ENCODE peak calls at places on chromosomes 6 and 20, in seven cellular contexts. L is ACHN, K is mucosa of gallbladder, O is GM23248, F is NAMALWA, A is NCI-H748 treated with DMSO at 0.1 percent for 48 hours, S is GM03348. Q is an unnamed sample.

GRCh38 chr6:39309942-39310531 is 4.2 kb downstream of the KCNK17 start:
- DNase-seq in A (peak), S (peak), L (peak), O (peak), F (peak), K (peak), Q (peak)

GRCh38 chr6:136290406-136291010 is 862 bp upstream of the BCLAF1 start:
- DNase-seq in S (peak), K (peak), A (peak), O (peak), F (peak), L (peak), Q (peak)

GRCh38 chr6:106733386-106733785 is 104.0 kb downstream of the QRSL1 start:
- DNase-seq in A (no peak), L (no peak), O (no peak), S (no peak), K (no peak), F (no peak), Q (no peak)

GRCh38 chr20:46022411-46023147 is 6.4 kb upstream of the SLC12A5 start:
- DNase-seq in S (peak), O (peak), K (peak), A (peak), F (peak), L (peak), Q (peak)

GRCh38 chr6:110287462-110288341 is 70.4 kb downstream of the METTL24 start:
- DNase-seq in S (no peak), L (no peak), F (no peak), K (peak), O (no peak), A (no peak), Q (no peak)

GRCh38 chr6:56862415-56863175 is 92.3 kb upstream of the BEND6 start:
- DNase-seq in F (no peak), L (peak), A (no peak), S (no peak), O (peak), K (no peak), Q (no peak)

GRCh38 chr6:165663283-165663735 is 268 bp upstream of the PDE10A start:
- DNase-seq in S (no peak), O (peak), K (no peak), L (peak), A (no peak), F (no peak), Q (no peak)

GRCh38 chr6:88492824-88493223 is 326.7 kb upstream of the CNR1 start:
- DNase-seq in A (no peak), F (peak), L (peak), K (no peak), O (peak), S (peak), Q (peak)

GRCh38 chr6:50353603-50354002 is 303.9 kb upstream of the DEFB112 start:
- DNase-seq in A (no peak), F (no peak), K (no peak), L (no peak), O (no peak), S (no peak), Q (no peak)

GRCh38 chr6:63477422-63478040 is 94.7 kb upstream of the LOC128125822 start:
- DNase-seq in S (no peak), F (no peak), L (no peak), O (no peak), K (no peak), A (no peak), Q (no peak)

GRCh38 chr20:18360601-18361000 is 72.3 kb downstream of the ZNF133 start:
- DNase-seq in F (no peak), O (no peak), A (no peak), K (no peak), S (no peak), L (no peak), Q (no peak)

GRCh38 chr6:137727206-137727605 is 139.9 kb upstream of the TNFAIP3 start:
- DNase-seq in O (no peak), F (no peak), S (no peak), L (no peak), K (no peak), A (no peak), Q (no peak)

GRCh38 chr6:42344756-42345155 is 107.0 kb downstream of the TRERF1 start:
- DNase-seq in K (no peak), O (peak), L (no peak), S (no peak), A (no peak), F (no peak), Q (no peak)

GRCh38 chr20:15834857-15835256 is 738.4 kb downstream of the KIF16B start:
- DNase-seq in K (peak), L (no peak), A (no peak), S (no peak), O (no peak), F (no peak), Q (no peak)

GRCh38 chr6:54291738-54292137 is 16.5 kb upstream of the TINAG start:
- DNase-seq in K (no peak), L (peak), S (peak), A (no peak), F (no peak), O (peak), Q (no peak)

GRCh38 chr6:129638055-129639019 is 71.6 kb downstream of the ARHGAP18 start:
- DNase-seq in K (peak), S (no peak), F (no peak), A (peak), L (no peak), O (no peak), Q (no peak)

GRCh38 chr6:112155900-112156299 is 68.5 kb downstream of the FAM229B start:
- DNase-seq in S (no peak), K (no peak), O (peak), F (no peak), A (no peak), L (no peak), Q (no peak)

GRCh38 chr6:146240307-146240706 is 211.4 kb downstream of the GRM1 start:
- DNase-seq in F (no peak), A (no peak), L (no peak), S (no peak), O (no peak), K (no peak), Q (no peak)

GRCh38 chr6:151022492-151022891 is 157.0 kb downstream of the MTHFD1L start:
- DNase-seq in L (no peak), K (no peak), S (no peak), A (no peak), F (no peak), O (no peak), Q (no peak)

GRCh38 chr20:11672959-11673358 is 244.7 kb upstream of the BTBD3 start:
- DNase-seq in L (no peak), S (no peak), O (no peak), K (no peak), A (no peak), F (no peak), Q (no peak)

GRCh38 chr20:46293084-46293483 is 15.2 kb downstream of the CDH22 start:
- DNase-seq in K (no peak), A (no peak), L (peak), F (peak), O (peak), S (peak), Q (peak)

GRCh38 chr6:34138191-34138590 is 7.7 kb downstream of the GRM4 start:
- DNase-seq in A (no peak), K (no peak), O (no peak), L (no peak), S (no peak), F (no peak), Q (no peak)

GRCh38 chr6:154386848-154387717 is 30.5 kb upstream of the IPCEF1 start:
- DNase-seq in S (peak), F (no peak), L (peak), A (no peak), O (peak), K (no peak), Q (no peak)

GRCh38 chr6:39599341-39599740 is 125.9 kb downstream of the KIF6 start:
- DNase-seq in S (no peak), K (no peak), O (peak), A (no peak), F (no peak), L (no peak), Q (no peak)

GRCh38 chr20:63290677-63291472 is 2.1 kb upstream of the COL20A1 start:
- DNase-seq in S (peak), O (peak), A (peak), L (peak), F (peak), K (no peak), Q (peak)

GRCh38 chr6:88167625-88167937 is 1.4 kb upstream of the CNR1 start:
- DNase-seq in L (no peak), S (no peak), A (no peak), O (no peak), K (no peak), F (no peak), Q (no peak)

Q was measured in Kasumi-1.